ENCODE peak calls at places on chromosomes 13 and 19, in four cellular contexts. W is H4; I is CD8-positive, alpha-beta memory T cell; B is tibial nerve. D is an unnamed sample.

GRCh38 chr13:44437356-44438233 is 64.0 kb downstream of the SERP2 start:
- DNase-seq in B (no peak), I (peak; percentile 55), W (no peak), D (no peak)

GRCh38 chr13:105773887-105774538 is 761.4 kb downstream of the EFNB2 start:
- DNase-seq in B (no peak), I (no peak), W (peak; percentile 78), D (no peak)

GRCh38 chr19:48424694-48425219 is 21.0 kb upstream of the GRWD1 start:
- DNase-seq in W (peak; percentile 79), I (no peak), B (no peak), D (no peak)

GRCh38 chr13:47546265-47546962 is 454.7 kb downstream of the SUCLA2 start:
- DNase-seq in B (no peak), I (no peak), W (no peak), D (no peak)

GRCh38 chr13:36353001-36353400 is 6.8 kb upstream of the SPART start:
- DNase-seq in B (no peak), I (no peak), W (no peak), D (no peak)

GRCh38 chr19:19588546-19588945 is 29.9 kb downstream of the PBX4 start:
- DNase-seq in I (no peak), W (no peak), B (no peak), D (no peak)

GRCh38 chr13:26873174-26873698 is 112.7 kb upstream of the GPR12 start:
- DNase-seq in W (no peak), B (no peak), I (no peak), D (no peak)

GRCh38 chr13:22761709-22762108 is 419.1 kb upstream of the SGCG start:
- DNase-seq in B (no peak), W (no peak), I (no peak), D (no peak)

GRCh38 chr13:113002206-113002821 is 33.3 kb downstream of the MCF2L start:
- DNase-seq in I (no peak), B (no peak), W (no peak), D (no peak)

GRCh38 chr13:99386911-99387788 is 80.0 kb upstream of the GPR183 start:
- DNase-seq in B (no peak), I (peak; percentile 83), W (no peak), D (peak; percentile 60)

GRCh38 chr13:22812793-22813192 is 368.0 kb upstream of the SGCG start:
- DNase-seq in I (no peak), W (no peak), B (no peak), D (no peak)

GRCh38 chr13:98896868-98897144 is 81.1 kb downstream of the DOCK9 start:
- DNase-seq in B (no peak), I (no peak), W (no peak), D (no peak)

GRCh38 chr13:78777973-78778372 is 119.0 kb upstream of the OBI1 start:
- DNase-seq in W (no peak), I (no peak), B (no peak), D (no peak)

GRCh38 chr19:958967-959685 is 25.0 kb upstream of the WDR18 start:
- DNase-seq in W (no peak), B (no peak), I (no peak), D (no peak)

GRCh38 chr13:58191754-58192153 is 560.2 kb downstream of the PCDH17 start:
- DNase-seq in W (no peak), B (no peak), I (no peak), D (no peak)